ENCODE peak calls at places on chromosomes 4 and X, in four cellular contexts. Y, O, H and D are unnamed samples.

GRCh38 chr4:185142563-185142910 is 529 bp upstream of the SLC25A4 start:
- DNase-seq in O (no peak), H (no peak), Y (no peak), D (no peak)

GRCh38 chr4:1695913-1696312 is 11.8 kb upstream of the FAM53A start:
- DNase-seq in H (no peak), O (no peak), Y (no peak), D (no peak)

GRCh38 chr4:18388029-18388428 is 366.5 kb upstream of the LCORL start:
- DNase-seq in O (no peak), Y (no peak), H (no peak), D (no peak)

GRCh38 chr4:3401436-3402171 is 40.2 kb upstream of the HGFAC start:
- DNase-seq in O (no peak), Y (no peak), H (no peak), D (no peak)

GRCh38 chr4:69970071-69970470 is 4.5 kb upstream of the CSN2 start:
- DNase-seq in Y (no peak), O (no peak), H (no peak), D (no peak)

GRCh38 chrX:74423289-74423985 is 2.1 kb downstream of the SLC16A2 start:
- DNase-seq in Y (no peak), H (no peak), O (no peak), D (no peak)

GRCh38 chr4:148315049-148315448 is 127.2 kb downstream of the NR3C2 start:
- DNase-seq in Y (peak; percentile 59), H (no peak), O (no peak), D (no peak)

GRCh38 chr4:177728361-177729152 is 286.3 kb upstream of the AGA start:
- DNase-seq in Y (no peak), O (no peak), H (no peak), D (peak; percentile 33)

GRCh38 chrX:123884809-123885408 is 25.1 kb downstream of the XIAP start:
- DNase-seq in O (peak; percentile 22), Y (peak; percentile 52), H (no peak), D (no peak)

GRCh38 chr4:21949073-21949457 is 493 bp upstream of the KCNIP4 start:
- DNase-seq in O (no peak), H (no peak), Y (no peak), D (peak; percentile 28)

GRCh38 chrX:51860679-51861078 is 32.7 kb upstream of the MAGED1 start:
- DNase-seq in Y (peak; percentile 32), H (no peak), O (peak; percentile 18), D (no peak)

GRCh38 chr4:168995537-168996295 is 14.3 kb downstream of the CBR4 start:
- DNase-seq in Y (peak; percentile 19), O (no peak), H (no peak), D (no peak)

GRCh38 chr4:137226221-137226620 is 306.1 kb downstream of the PCDH18 start:
- DNase-seq in H (no peak), O (no peak), Y (no peak), D (no peak)

DNA sequence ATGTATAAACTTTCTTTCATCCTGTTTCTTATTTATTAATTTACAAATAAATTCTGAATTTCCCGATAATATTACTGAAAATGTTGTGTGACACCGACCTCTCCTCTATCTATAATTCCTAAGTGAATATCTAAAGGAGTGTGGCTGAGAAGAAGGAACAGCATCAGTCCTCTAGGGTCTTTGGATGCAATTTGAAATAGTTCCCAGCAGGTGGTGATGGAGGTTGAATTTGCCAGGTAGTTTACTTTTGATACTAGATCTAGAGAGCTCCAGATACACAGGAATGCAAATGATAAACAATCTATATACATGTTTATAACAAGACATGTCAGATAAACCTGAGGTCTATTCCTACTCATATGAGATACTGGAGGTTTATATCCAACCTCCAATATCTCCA is 305.4 kb downstream of the PCDH18 start:
- DNase-seq in O (no peak), Y (peak; percentile 16), H (no peak), D (no peak)
- TF ChIP-seq CTCF in O (no peak), Y (peak; percentile 28), H (no peak), D (no peak)

DNA sequence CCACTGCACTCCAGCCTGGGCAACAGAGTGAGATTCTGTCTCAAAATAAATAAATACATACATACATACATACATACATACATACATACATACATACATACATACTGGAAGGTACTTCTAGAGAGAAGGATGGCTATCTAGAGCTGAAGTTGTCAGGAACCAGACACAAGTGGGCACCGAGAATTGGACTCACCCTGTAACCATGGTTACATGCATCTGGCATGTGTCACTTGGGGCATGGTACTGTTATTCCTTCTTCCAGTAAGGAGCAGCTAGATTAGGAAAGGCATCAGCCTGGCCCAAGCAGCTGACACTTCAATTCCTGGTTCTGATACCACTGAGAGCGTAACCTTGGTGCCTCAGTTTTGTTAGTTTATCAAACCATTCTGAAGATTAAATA is 127.1 kb downstream of the SH3KBP1 start:
- DNase-seq in O (no peak), H (no peak), Y (no peak), D (no peak)
- H3K4me1 ChIP-seq in O (no peaks in the 10 kb centered on the region), H (peaks cover 9% of the 10 kb centered on the region), Y (no peaks in the 10 kb centered on the region), D (peaks cover 2% of the 10 kb centered on the region)

GRCh38 chrX:118726887-118727685 is at the start of gene IL13RA1:
- DNase-seq in Y (peak; percentile 76), H (peak; percentile 86), O (peak; percentile 86), D (peak; percentile 87)
- H3K36me3 ChIP-seq in Y (no peaks in the 10 kb centered on the region), H (no peaks in the 10 kb centered on the region), O (no peaks in the 10 kb centered on the region), D (no peaks in the 10 kb centered on the region)

GRCh38 chr4:17027495-17027894 is 129.1 kb upstream of the LDB2 start:
- DNase-seq in O (no peak), H (no peak), Y (peak; percentile 99), D (no peak)
- TF ChIP-seq CTCF in O (no peak), H (no peak), Y (no peak), D (no peak)

DNA sequence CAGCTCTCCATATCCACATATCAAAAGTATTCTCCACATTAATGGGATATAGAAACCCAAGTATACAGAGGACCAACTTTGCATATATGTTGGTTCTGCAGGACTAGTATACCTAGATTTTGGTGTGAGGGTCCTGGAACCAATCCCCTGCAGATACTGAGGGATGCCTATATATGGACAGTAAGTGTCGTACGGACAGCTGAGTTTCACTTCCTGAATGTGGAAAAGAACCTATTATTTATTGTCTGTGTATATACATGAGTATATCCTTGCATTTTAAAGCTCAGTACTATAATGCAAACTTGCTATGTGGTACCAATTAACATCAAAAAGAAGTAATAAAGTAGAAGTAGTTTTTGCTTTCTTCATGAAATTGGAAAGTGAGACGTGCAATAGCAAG is 101.9 kb downstream of the FBXW7 start:
- DNase-seq in H (no peak), O (no peak), Y (no peak), D (no peak)
- H3K4me1 ChIP-seq in H (peaks cover 7% of the 10 kb centered on the region), O (peaks cover 14% of the 10 kb centered on the region), Y (peaks cover 4% of the 10 kb centered on the region), D (no peaks in the 10 kb centered on the region)

GRCh38 chr4:7797330-7797729 is 142.3 kb downstream of the AFAP1 start:
- DNase-seq in O (no peak), Y (no peak), H (no peak), D (no peak)
- H3K36me3 ChIP-seq in O (peaks cover 3% of the 10 kb centered on the region), Y (peaks cover 57% of the 10 kb centered on the region), H (peaks cover 22% of the 10 kb centered on the region), D (no peaks in the 10 kb centered on the region)

GRCh38 chr4:176276710-176277109 is 7.7 kb upstream of the ASB5 start:
- DNase-seq in H (no peak), O (no peak), Y (no peak), D (no peak)

GRCh38 chr4:176273741-176274140 is 4.7 kb upstream of the ASB5 start:
- DNase-seq in H (no peak), O (no peak), Y (no peak), D (no peak)

GRCh38 chr4:176272799-176273198 is 3.8 kb upstream of the ASB5 start:
- DNase-seq in H (no peak), Y (no peak), O (no peak), D (no peak)

GRCh38 chr4:176274441-176274840 is 5.4 kb upstream of the ASB5 start:
- DNase-seq in H (no peak), O (no peak), Y (no peak), D (no peak)

GRCh38 chr4:176277162-176277904 is 8.3 kb upstream of the ASB5 start:
- DNase-seq in Y (peak; percentile 71), O (peak; percentile 68), H (peak; percentile 71), D (peak; percentile 60)
- TF ChIP-seq CTCF in Y (peak; percentile 74), O (peak; percentile 32), H (no peak), D (no peak)

DNA sequence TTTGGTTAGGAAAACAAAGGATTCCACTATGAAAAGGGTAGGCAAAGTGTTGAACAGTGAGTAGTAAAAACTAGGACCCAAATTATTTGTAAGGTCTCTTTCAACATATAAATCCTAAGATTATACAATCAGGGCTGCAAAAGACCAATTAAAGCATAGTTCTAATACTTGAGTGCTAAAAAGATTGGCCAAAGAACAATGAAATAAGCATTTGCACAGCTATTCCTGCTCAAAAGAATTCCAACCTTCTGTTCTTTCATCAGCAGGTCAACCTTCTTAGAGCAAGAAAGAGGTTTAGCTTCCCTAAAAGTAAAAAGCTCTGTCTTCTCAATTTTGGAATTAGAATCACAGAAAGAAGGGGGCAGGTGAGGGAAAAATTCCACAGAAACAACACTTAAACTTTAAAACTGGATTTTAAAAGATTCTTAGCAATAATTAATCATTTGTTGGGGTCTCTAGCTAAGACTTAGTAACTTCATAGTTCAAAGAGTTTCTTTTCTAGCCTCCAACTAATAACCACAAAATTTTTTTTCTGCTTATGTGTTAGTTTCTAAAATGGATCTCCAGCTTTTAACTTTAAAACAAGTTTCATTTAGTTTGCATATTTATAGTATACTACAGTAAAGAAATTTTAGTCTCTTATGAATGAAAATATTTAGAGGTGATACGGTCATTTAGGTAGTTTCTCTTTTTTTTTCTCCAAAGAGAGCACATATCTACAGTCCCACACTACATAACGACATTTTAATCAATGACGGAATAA is 16.3 kb downstream of the TSPAN5 start:
- DNase-seq in H (no peak), Y (no peak), O (no peak), D (no peak)
- H3K4me1 ChIP-seq in H (peaks cover 24% of the 10 kb centered on the region), Y (peaks cover 16% of the 10 kb centered on the region), O (peaks cover 7% of the 10 kb centered on the region), D (no peaks in the 10 kb centered on the region)

GRCh38 chr4:8461616-8462015 is 21.0 kb downstream of the TRMT44 start:
- DNase-seq in H (no peak), O (no peak), Y (no peak), D (no peak)
- H3K36me3 ChIP-seq in H (peaks cover 37% of the 10 kb centered on the region), O (peaks cover 29% of the 10 kb centered on the region), Y (peaks cover 36% of the 10 kb centered on the region), D (no peaks in the 10 kb centered on the region)

GRCh38 chrX:133745361-133745760 is 240.0 kb downstream of the GPC3 start:
- DNase-seq in Y (no peak), O (no peak), H (no peak), D (no peak)

GRCh38 chrX:133754657-133755056 is 230.7 kb downstream of the GPC3 start:
- DNase-seq in Y (no peak), O (no peak), H (no peak), D (no peak)

GRCh38 chrX:133746593-133746992 is 238.8 kb downstream of the GPC3 start:
- DNase-seq in O (no peak), Y (no peak), H (no peak), D (no peak)

GRCh38 chrX:133749951-133750350 is 235.4 kb downstream of the GPC3 start:
- DNase-seq in Y (no peak), H (no peak), O (no peak), D (no peak)

GRCh38 chrX:133749370-133749769 is 236.0 kb downstream of the GPC3 start:
- DNase-seq in H (no peak), Y (no peak), O (no peak), D (no peak)
- TF ChIP-seq CTCF in H (no peak), Y (no peak), O (no peak), D (no peak)